ENCODE peak calls at places on chromosomes 5 and 9, in four cellular contexts. S is pancreas, V is A549, L is aorta. K is an unnamed sample.

GRCh38 chr9:134891016-134891589 is 10.5 kb downstream of the FCN2 start:
- DNase-seq in S (no peak), V (no peak), L (no peak), K (no peak)

GRCh38 chr5:172530835-172531703 is 76.7 kb upstream of the SH3PXD2B start:
- DNase-seq in S (no peak), V (no peak), L (no peak), K (no peak)

GRCh38 chr9:116484483-116484776 is 202.7 kb upstream of the TRIM32 start:
- DNase-seq in S (no peak), V (no peak), L (no peak), K (no peak)

GRCh38 chr5:100901851-100902341 is 1.2 kb downstream of the ST8SIA4 start:
- DNase-seq in S (peak), V (peak), L (peak), K (peak)

GRCh38 chr9:122941560-122942234 is 877 bp downstream of the RABGAP1 start:
- DNase-seq in S (no peak), V (no peak), L (no peak), K (no peak)

GRCh38 chr5:42912184-42912766 is 100.6 kb upstream of the SELENOP start:
- DNase-seq in S (no peak), V (peak), L (no peak), K (peak)

GRCh38 chr9:134537891-134538520 is 103.6 kb upstream of the COL5A1 start:
- DNase-seq in S (no peak), V (no peak), L (no peak), K (no peak)

GRCh38 chr5:102314328-102314727 is 18.2 kb upstream of the SLCO4C1 start:
- DNase-seq in S (no peak), V (no peak), L (no peak), K (no peak)

GRCh38 chr5:94969174-94969573 is 315.7 kb downstream of the MCTP1 start:
- DNase-seq in S (no peak), V (peak), L (no peak), K (no peak)

GRCh38 chr5:171975262-171975876 is 31.1 kb downstream of the FBXW11 start:
- DNase-seq in S (no peak), V (no peak), L (no peak), K (no peak)

GRCh38 chr5:157456301-157456700 is 3.7 kb upstream of the NIPAL4 start:
- DNase-seq in S (no peak), V (no peak), L (no peak), K (no peak)

GRCh38 chr5:80140496-80140895 is 105.3 kb downstream of the THBS4 start:
- DNase-seq in S (no peak), V (no peak), L (no peak), K (no peak)

GRCh38 chr5:169706758-169707450 is 69.8 kb downstream of the DOCK2 start:
- DNase-seq in S (no peak), V (peak), L (no peak), K (no peak)

GRCh38 chr9:124264812-124265211 is 7.1 kb downstream of the NEK6 start:
- DNase-seq in S (no peak), V (no peak), L (no peak), K (no peak)

GRCh38 chr9:3528466-3528865 is 2.7 kb upstream of the RFX3 start:
- DNase-seq in S (no peak), V (no peak), L (no peak), K (peak)

GRCh38 chr5:67644221-67644920 is 447.8 kb upstream of the CD180 start:
- DNase-seq in S (no peak), V (no peak), L (no peak), K (no peak)

GRCh38 chr9:115121140-115121710 is 3.3 kb upstream of the TNC start:
- DNase-seq in S (no peak), V (no peak), L (no peak), K (no peak)

GRCh38 chr5:88952996-88953643 is 70.1 kb upstream of the MEF2C start:
- DNase-seq in S (no peak), V (no peak), L (no peak), K (no peak)

GRCh38 chr9:37984672-37985611 is 81.0 kb upstream of the SLC25A51 start:
- DNase-seq in S (no peak), V (no peak), L (no peak), K (no peak)

GRCh38 chr5:133049726-133050048 is 2.1 kb upstream of the HSPA4 start:
- DNase-seq in S (no peak), V (peak), L (no peak), K (no peak)

GRCh38 chr5:35856186-35857003 is at the start of gene IL7R:
- DNase-seq in S (no peak), V (no peak), L (no peak), K (no peak)

GRCh38 chr9:37540634-37541033 is 35.5 kb downstream of the FBXO10 start:
- DNase-seq in S (peak), V (no peak), L (peak), K (no peak)

GRCh38 chr5:145471831-145472616 is 363.1 kb downstream of the PRELID2 start:
- DNase-seq in S (peak), V (no peak), L (no peak), K (no peak)

DNA sequence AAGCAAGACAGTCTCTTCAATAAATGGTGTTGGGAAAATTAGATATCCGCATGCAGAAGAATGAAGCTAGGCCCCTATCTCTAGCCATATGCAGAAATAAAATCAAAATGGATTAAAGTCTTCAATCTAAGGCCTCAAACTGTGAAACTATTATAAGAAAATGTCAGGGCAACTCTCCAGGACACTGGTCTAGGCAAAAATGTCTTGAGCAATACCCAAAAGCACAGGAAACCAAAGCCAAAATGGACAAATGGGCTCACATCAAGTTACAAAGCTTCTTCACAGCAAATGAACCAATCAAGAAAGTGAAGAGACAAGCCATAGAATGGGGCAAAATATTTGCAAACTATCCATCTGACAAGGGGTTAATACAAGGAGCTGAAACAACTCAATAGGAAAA is 338.8 kb downstream of the NNT start:
- DNase-seq in S (no peak), V (no peak), L (no peak), K (no peak)
- H3K4me3 ChIP-seq in S (no peak), V (no peak), L (no peak), K (no peak)

DNA sequence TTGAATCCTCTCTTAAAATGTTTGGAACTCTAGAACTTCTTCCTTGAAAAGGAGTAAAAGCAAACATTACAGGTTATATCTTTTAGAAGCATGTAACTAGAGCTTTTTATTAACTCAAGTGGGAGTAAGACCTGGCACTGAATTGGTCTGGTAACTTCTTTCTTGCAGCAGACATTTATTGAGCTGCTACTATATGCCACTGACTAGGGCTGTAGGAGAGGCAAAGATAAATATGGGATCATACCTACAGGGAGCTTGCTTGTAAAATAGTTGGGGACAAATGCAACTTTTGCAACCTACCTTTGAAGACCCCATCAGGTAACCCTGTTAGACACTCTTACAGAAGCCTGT is 231.9 kb upstream of the TUT7 start:
- DNase-seq in S (no peak), V (no peak), L (no peak), K (no peak)
- H3K4me3 ChIP-seq in S (peak), V (no peak), L (peak), K (no peak)

GRCh38 chr9:136725612-136726011 is 13.2 kb downstream of the DIPK1B start:
- DNase-seq in S (no peak), V (no peak), L (no peak), K (no peak)
- H3K4me3 ChIP-seq in S (peak), V (peak), L (no peak), K (peak)

DNA sequence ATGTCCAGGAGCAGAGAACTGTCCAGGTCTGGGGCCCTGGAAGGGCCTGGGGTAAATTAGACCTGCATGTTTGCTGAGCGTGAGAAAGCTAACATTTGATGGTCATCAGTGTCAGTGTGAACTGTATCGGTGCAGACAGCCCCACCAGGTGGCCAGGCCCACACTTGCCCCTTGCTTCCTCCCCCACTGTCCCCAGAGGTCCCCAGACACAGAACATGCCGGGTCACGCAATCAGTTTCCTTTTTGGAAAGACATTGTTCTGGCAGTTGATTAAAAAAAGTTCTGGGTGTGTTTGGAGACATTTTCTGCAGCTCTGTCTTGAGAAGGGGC is 1.5 kb downstream of the NKD2 start:
- DNase-seq in S (no peak), V (peak), L (no peak), K (no peak)
- H3K4me3 ChIP-seq in S (peak), V (no peak), L (no peak), K (no peak)

GRCh38 chr5:10724799-10725507 is 36.1 kb downstream of the DAP start:
- DNase-seq in S (peak), V (peak), L (peak), K (no peak)
- H3K4me3 ChIP-seq in S (no peak), V (peak), L (no peak), K (no peak)

DNA sequence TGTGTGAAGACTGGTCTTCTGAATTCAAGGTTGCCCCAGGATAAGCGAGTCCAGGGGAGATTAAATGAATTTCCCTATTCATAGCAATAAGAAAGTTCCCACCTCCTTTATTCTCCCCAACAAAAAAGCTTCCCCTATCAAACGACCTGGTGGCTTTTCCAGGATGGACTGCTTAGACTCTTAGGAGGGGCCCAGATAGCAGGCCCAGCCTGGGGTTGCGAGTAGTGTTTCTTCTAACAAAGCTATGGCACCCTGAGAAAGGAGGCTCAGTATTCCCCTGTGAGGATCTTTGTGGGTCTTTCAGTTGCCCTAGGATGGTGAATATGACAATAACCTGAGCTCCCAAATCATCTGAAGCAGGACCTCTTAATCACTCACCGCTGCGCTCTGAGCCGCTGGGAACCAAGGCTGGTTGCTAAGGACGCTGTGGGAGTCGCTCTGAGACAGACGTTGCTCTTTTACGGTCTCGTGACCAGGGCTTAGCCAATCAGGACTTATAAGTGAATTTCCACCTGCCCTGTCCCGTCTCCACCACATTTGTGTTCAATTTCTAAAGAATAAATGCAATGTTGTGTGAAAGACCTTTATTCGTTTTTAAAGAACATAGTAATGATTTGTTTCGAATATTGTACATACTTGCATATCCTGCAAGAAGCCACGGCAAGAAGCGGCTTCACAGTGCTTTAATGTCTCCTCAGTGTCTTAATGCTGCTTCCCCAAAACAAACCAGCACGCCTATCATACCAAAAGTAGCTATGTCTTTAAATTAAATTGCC is at the start of gene TMEM232:
- DNase-seq in S (peak), V (peak), L (peak), K (peak)
- H3K4me3 ChIP-seq in S (peak), V (peak), L (peak), K (peak)

DNA sequence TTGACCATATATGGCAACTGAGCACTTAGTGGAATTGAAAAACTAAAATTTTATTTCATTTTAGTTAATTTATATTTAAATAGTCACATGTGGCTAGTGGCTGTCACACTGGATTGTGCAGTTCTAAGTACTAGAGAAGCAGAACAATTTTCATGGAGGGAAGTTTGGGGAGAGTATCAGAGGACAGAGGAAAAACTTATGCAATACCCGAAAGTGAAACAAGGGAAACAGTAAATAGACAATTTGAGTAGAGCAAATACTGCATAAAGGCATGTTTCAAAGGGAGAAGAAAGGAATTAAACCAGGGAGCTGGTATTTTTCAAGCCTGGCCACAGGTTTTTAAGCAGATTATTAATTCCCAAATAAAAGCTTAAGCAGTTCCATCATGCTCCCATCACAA is 590.5 kb upstream of the RORB start:
- DNase-seq in S (no peak), V (no peak), L (no peak), K (no peak)
- H3K4me3 ChIP-seq in S (no peak), V (no peak), L (no peak), K (no peak)

K was measured in CD8-positive, alpha-beta memory T cell.